ENCODE peak calls at places on chromosomes 2 and 18, in ten cellular contexts. P is aorta; Z is PC-3; I is DND-41; Y is HCT116; Q is prostate gland; O is tibial nerve; G is psoas muscle; U is CD8-positive, alpha-beta T cell; B is body of pancreas. W is an unnamed sample. For H3K4me1, the result is how much of the 10 kb centered on the place peaks cover.

GRCh38 chr2:121707344-121707919 is 29.2 kb downstream of the NIFK start:
- DNase-seq in U (no peak), Q (no peak), I (no peak), O (no peak), P (no peak), Z (no peak), G (no peak), B (peak), Y (no peak), W (no peak)

GRCh38 chr2:25341031-25341727 is 546 bp downstream of the DNMT3A start:
- DNase-seq in Y (no peak), B (no peak), P (peak), O (no peak), Z (no peak), U (no peak), Q (no peak), I (peak), G (peak), W (no peak)

GRCh38 chr18:77116201-77117080 is 16.1 kb downstream of the MBP start:
- DNase-seq in G (peak), Z (no peak), B (no peak), O (no peak), P (no peak), U (no peak), Q (no peak), I (no peak), Y (no peak), W (no peak)

GRCh38 chr2:191811807-191812602 is 34.9 kb downstream of the CAVIN2 start:
- DNase-seq in Q (peak), O (peak), Y (peak), P (no peak), U (peak), G (peak), Z (peak), I (peak), B (peak), W (peak)

GRCh38 chr2:128374001-128374710 is 55.5 kb upstream of the HS6ST1 start:
- DNase-seq in G (no peak), P (peak), I (no peak), U (no peak), Y (no peak), Q (peak), Z (no peak), O (no peak), B (no peak), W (no peak)

GRCh38 chr2:241514986-241515737 is 6.8 kb upstream of the STK25 start:
- DNase-seq in O (no peak), B (no peak), Z (no peak), G (no peak), Y (no peak), Q (no peak), I (no peak), P (no peak), U (no peak), W (no peak)

GRCh38 chr18:50006470-50007046 is 188.4 kb downstream of the MYO5B start:
- DNase-seq in B (no peak), U (no peak), G (no peak), Q (no peak), Z (no peak), P (no peak), Y (no peak), I (peak), O (no peak), W (no peak)

GRCh38 chr2:237137626-237138323 is 52.1 kb downstream of the COPS8 start:
- DNase-seq in O (no peak), P (no peak), Z (no peak), I (no peak), Y (no peak), Q (no peak), U (no peak), B (no peak), G (no peak), W (no peak)

GRCh38 chr2:165494568-165494967 is 25.1 kb downstream of the CSRNP3 start:
- DNase-seq in Q (no peak), B (no peak), I (no peak), O (no peak), Y (no peak), P (no peak), G (no peak), Z (no peak), U (no peak), W (no peak)

GRCh38 chr2:98691307-98691706 is 39.6 kb downstream of the MGAT4A start:
- DNase-seq in O (no peak), G (no peak), Q (no peak), B (no peak), Y (no peak), P (no peak), U (no peak), Z (peak), I (no peak), W (no peak)

GRCh38 chr18:49380812-49381211 is 79.6 kb downstream of the DYM start:
- DNase-seq in Q (no peak), P (no peak), Z (no peak), Y (no peak), G (no peak), O (no peak), I (no peak), U (no peak), B (no peak), W (no peak)

GRCh38 chr2:172373761-172374160 is 53.6 kb upstream of the ITGA6 start:
- DNase-seq in P (no peak), Q (no peak), B (no peak), Z (peak), G (no peak), Y (no peak), O (no peak), U (no peak), I (no peak), W (no peak)

GRCh38 chr2:18750662-18751554 is 161.5 kb upstream of the NT5C1B start:
- DNase-seq in P (no peak), B (no peak), G (no peak), Y (no peak), O (no peak), Q (no peak), Z (peak), U (no peak), I (no peak), W (no peak)

GRCh38 chr18:24657461-24657860 is 197.0 kb downstream of the HRH4 start:
- DNase-seq in P (no peak), U (no peak), G (no peak), O (no peak), I (no peak), Y (no peak), Q (no peak), Z (no peak), B (no peak), W (no peak)

GRCh38 chr2:170715062-170715931 is at the start of gene SP5:
- DNase-seq in Z (peak), B (peak), O (peak), P (peak), I (no peak), U (no peak), G (peak), Y (peak), Q (peak), W (peak)

GRCh38 chr2:43737097-43737854 is 36.6 kb upstream of the DYNC2LI1 start:
- DNase-seq in O (no peak), I (no peak), Q (no peak), Y (peak), Z (peak), B (no peak), P (peak), U (no peak), G (no peak), W (no peak)

GRCh38 chr2:64936809-64937208 is 52.4 kb upstream of the SLC1A4 start:
- DNase-seq in Z (no peak), U (no peak), Q (no peak), G (no peak), I (no peak), O (no peak), B (no peak), Y (no peak), P (no peak), W (no peak)
- H3K4me1 ChIP-seq in Z (under half), U (under half), Q (under half), G (under half), I (under half), O (under half), B (under half), Y (under half), P (under half), W (under half)

DNA sequence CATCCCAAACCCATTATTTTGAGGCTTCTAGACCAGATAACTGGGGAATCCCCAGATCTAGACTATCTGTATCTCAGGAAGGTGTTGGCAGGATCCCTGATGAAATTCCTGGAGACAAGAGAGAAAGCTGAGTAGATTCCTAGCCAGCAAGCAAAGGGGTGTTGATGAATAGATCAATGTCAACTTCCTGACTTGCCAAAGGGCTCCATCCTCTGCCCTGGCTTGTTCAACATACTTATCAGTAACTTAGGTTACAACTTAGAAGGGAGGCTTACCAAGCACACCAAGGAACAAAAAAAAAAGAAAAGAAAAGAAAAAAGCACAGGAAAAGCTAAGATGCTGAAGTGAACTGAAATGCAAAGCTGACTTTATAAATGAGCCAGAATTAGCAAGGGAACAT is 53.3 kb downstream of the TNS1 start:
- DNase-seq in P (no peak), U (no peak), O (no peak), Q (no peak), B (no peak), Z (no peak), G (no peak), Y (no peak), I (no peak), W (no peak)
- H3K4me1 ChIP-seq in P (under half), U (under half), O (under half), Q (under half), B (half or more), Z (under half), G (under half), Y (under half), I (under half), W (under half)

DNA sequence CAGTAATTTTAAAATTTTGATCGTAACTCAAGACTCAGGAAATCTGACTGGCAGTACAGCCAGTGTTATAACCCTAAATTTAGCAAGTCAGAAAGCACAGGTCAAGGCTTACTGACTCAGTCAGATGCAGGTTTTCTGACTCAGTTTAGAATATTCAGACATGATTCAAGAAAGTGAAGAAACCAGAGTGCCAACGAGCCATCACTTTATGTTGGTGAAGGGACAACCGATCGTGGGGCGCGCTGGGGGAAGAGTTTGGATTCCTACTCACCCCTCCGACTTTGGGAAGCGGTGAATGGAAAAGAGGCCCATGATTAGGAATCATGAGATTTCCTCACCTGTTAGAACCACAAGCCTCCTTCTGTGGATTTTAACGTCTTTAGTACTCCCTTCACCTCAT is 998 bp downstream of the RNF149 start:
- DNase-seq in G (no peak), Z (peak), O (no peak), B (no peak), U (no peak), P (no peak), I (no peak), Q (no peak), Y (no peak), W (no peak)
- H3K4me1 ChIP-seq in G (under half), Z (under half), O (under half), B (half or more), U (half or more), P (under half), I (half or more), Q (under half), Y (under half), W (half or more)

GRCh38 chr18:55402731-55403405 is 185.1 kb downstream of the TCF4 start:
- DNase-seq in I (no peak), U (no peak), O (no peak), Z (no peak), G (no peak), B (no peak), P (no peak), Q (no peak), Y (no peak), W (no peak)
- H3K4me1 ChIP-seq in I (under half), U (under half), O (under half), Z (under half), G (under half), B (under half), P (under half), Q (under half), Y (under half), W (under half)

DNA sequence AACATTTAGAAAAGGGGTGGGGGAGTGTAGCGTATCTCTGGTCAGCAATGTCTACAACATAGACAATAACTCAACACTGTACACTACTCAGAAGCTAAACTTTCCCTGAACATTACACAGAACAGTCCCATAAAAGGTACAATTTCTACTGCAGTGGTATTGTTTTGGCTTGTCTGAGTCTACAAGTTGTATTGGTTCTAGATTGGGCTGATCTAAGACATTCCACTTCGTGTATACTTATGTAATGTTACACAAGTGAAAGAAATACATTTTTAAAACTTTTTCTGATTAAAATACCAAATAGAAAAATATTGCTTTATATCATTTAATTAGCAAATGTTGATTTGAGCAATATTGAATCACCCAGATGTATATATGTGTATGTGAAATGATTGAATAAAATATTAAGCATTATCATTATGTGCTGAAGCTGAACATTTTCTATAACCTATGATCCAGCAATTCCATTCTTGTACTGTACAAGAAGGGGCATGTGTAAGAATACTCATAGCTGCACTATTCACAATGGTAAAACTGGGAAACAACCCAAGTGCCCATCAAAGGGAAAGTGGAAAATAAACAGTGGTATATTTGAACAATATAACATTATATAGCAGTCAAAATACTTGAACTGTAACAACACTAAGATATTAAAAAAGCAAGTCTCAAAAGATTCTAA is 52.4 kb downstream of the VSNL1 start:
- DNase-seq in Z (no peak), Q (no peak), O (no peak), I (no peak), P (no peak), B (no peak), U (no peak), Y (no peak), G (no peak), W (no peak)
- H3K4me1 ChIP-seq in Z (under half), Q (under half), O (under half), I (under half), P (under half), B (under half), U (under half), Y (under half), G (under half), W (under half)